ENCODE peak calls at places on chromosomes 2 and 18, in seven cellular contexts. J, N, W, C, A, P and Q are unnamed samples.

GRCh38 chr2:37377187-37377532 is 32.7 kb downstream of the QPCT start:
- DNase-seq in J (peak), A (no peak), P (no peak), N (no peak), C (no peak), W (no peak), Q (no peak)

GRCh38 chr2:162030363-162030762 is 43.7 kb downstream of the DPP4 start:
- DNase-seq in C (no peak), P (no peak), N (no peak), J (no peak), A (no peak), W (no peak), Q (no peak)

GRCh38 chr2:127153691-127154158 is 46.8 kb upstream of the BIN1 start:
- DNase-seq in A (peak), P (no peak), J (no peak), N (no peak), C (peak), W (no peak), Q (no peak)

GRCh38 chr18:23964282-23965238 is 50.0 kb upstream of the TTC39C start:
- DNase-seq in A (no peak), J (no peak), P (no peak), C (no peak), W (no peak), N (no peak), Q (no peak)

GRCh38 chr18:8970843-8971242 is 131.7 kb upstream of the NDUFV2 start:
- DNase-seq in C (no peak), J (no peak), P (no peak), N (no peak), A (no peak), W (no peak), Q (no peak)

GRCh38 chr2:128301501-128301966 is 17.1 kb downstream of the HS6ST1 start:
- DNase-seq in A (peak), P (no peak), W (no peak), N (no peak), J (no peak), C (no peak), Q (no peak)

GRCh38 chr2:54599914-54600313 is 123.5 kb upstream of the EML6 start:
- DNase-seq in J (no peak), N (no peak), C (no peak), P (no peak), A (no peak), W (no peak), Q (no peak)

GRCh38 chr2:30359644-30360167 is 87.3 kb upstream of the LCLAT1 start:
- DNase-seq in A (no peak), W (no peak), C (no peak), J (no peak), P (peak), N (no peak), Q (peak)

GRCh38 chr2:96806468-96807126 is 9.5 kb upstream of the CNNM3 start:
- DNase-seq in N (no peak), C (no peak), W (no peak), P (no peak), J (no peak), A (no peak), Q (no peak)

GRCh38 chr18:40984856-40985255 is 970.2 kb upstream of the PIK3C3 start:
- DNase-seq in A (no peak), W (no peak), P (no peak), J (no peak), N (no peak), C (no peak), Q (no peak)